ENCODE peak calls at places on chromosomes 3 and 15, in four cellular contexts. A is astrocyte, U is uterus, J is WERI-Rb-1. Y is an unnamed sample.

GRCh38 chr3:51678685-51679084 is 7.6 kb downstream of the TEX264 start:
- DNase-seq in A (no peak), U (no peak), J (no peak), Y (peak)

GRCh38 chr3:53490131-53490474 is 4.3 kb upstream of the CACNA1D start:
- DNase-seq in A (no peak), U (no peak), J (no peak), Y (no peak)

GRCh38 chr15:80694624-80695098 is 449 bp upstream of the ABHD17C start:
- DNase-seq in A (peak), U (no peak), J (no peak), Y (no peak)

GRCh38 chr15:35958936-35959335 is 413.0 kb upstream of the DPH6 start:
- DNase-seq in A (peak), U (no peak), J (no peak), Y (peak)

GRCh38 chr15:76799760-76800159 is 105.4 kb downstream of the SCAPER start:
- DNase-seq in A (peak), U (no peak), J (no peak), Y (peak)

GRCh38 chr15:47778263-47778770 is 61.0 kb downstream of the SEMA6D start:
- DNase-seq in A (no peak), U (no peak), J (no peak), Y (no peak)

GRCh38 chr3:27357665-27358258 is 11.4 kb downstream of the NEK10 start:
- DNase-seq in A (peak), U (no peak), J (peak), Y (peak)

GRCh38 chr15:95131071-95131683 is 899.8 kb downstream of the MCTP2 start:
- DNase-seq in A (no peak), U (no peak), J (no peak), Y (no peak)

GRCh38 chr15:74889882-74890768 is at the start of gene MPI:
- DNase-seq in A (peak), U (peak), J (peak), Y (peak)

GRCh38 chr3:104102386-104102785 is 1264.3 kb upstream of the ALCAM start:
- DNase-seq in A (peak), U (no peak), J (peak), Y (peak)

GRCh38 chr3:129611812-129612349 is 5.4 kb upstream of the PLXND1 start:
- DNase-seq in A (peak), U (no peak), J (no peak), Y (no peak)

GRCh38 chr3:51686512-51687215 is 15.6 kb downstream of the TEX264 start:
- DNase-seq in A (peak), U (no peak), J (no peak), Y (peak)

GRCh38 chr3:157637866-157638265 is 134.7 kb upstream of the VEPH1 start:
- DNase-seq in A (no peak), U (no peak), J (no peak), Y (no peak)

GRCh38 chr3:37559461-37559860 is 302.2 kb upstream of the CTDSPL start:
- DNase-seq in A (peak), U (no peak), J (no peak), Y (no peak)

GRCh38 chr3:13262493-13263211 is 157.5 kb downstream of the NUP210 start:
- DNase-seq in A (no peak), U (no peak), J (peak), Y (no peak)

GRCh38 chr3:52525666-52526065 is 8.0 kb downstream of the NT5DC2 start:
- DNase-seq in A (no peak), U (no peak), J (no peak), Y (no peak)

GRCh38 chr3:34075975-34076374 is 277.5 kb downstream of the PDCD6IP start:
- DNase-seq in A (no peak), U (no peak), J (no peak), Y (no peak)

GRCh38 chr15:98330692-98331435 is 317.5 kb upstream of the IGF1R start:
- DNase-seq in A (no peak), U (no peak), J (no peak), Y (no peak)

GRCh38 chr3:58038675-58039302 is 30.6 kb downstream of the FLNB start:
- DNase-seq in A (no peak), U (no peak), J (no peak), Y (peak)

GRCh38 chr15:29770796-29771195 is 51.5 kb downstream of the TJP1 start:
- DNase-seq in A (no peak), U (no peak), J (no peak), Y (peak)

GRCh38 chr15:94075349-94075748 is 156.0 kb upstream of the MCTP2 start:
- DNase-seq in A (peak), U (peak), J (no peak), Y (no peak)

GRCh38 chr3:139202226-139202958 is 141.4 kb upstream of the MRPS22 start:
- DNase-seq in A (no peak), U (no peak), J (peak), Y (peak)

GRCh38 chr3:102174312-102174712 is 260.5 kb upstream of the ZPLD1 start:
- DNase-seq in A (peak), U (no peak), J (no peak), Y (peak)

GRCh38 chr15:91849749-91850161 is 3.8 kb upstream of the SLCO3A1 start:
- DNase-seq in A (peak), U (no peak), J (no peak), Y (peak)

GRCh38 chr3:65676592-65676991 is 362.1 kb downstream of the MAGI1 start:
- DNase-seq in A (no peak), U (no peak), J (no peak), Y (no peak)

GRCh38 chr15:41564286-41564959 is 5.4 kb downstream of the TYRO3 start:
- DNase-seq in A (no peak), U (peak), J (peak), Y (no peak)

GRCh38 chr15:78082106-78082742 is 4.7 kb upstream of the TBC1D2B start:
- DNase-seq in A (no peak), U (no peak), J (no peak), Y (peak)

GRCh38 chr3:7962244-7962643 is 539.4 kb upstream of the LMCD1 start:
- DNase-seq in A (no peak), U (no peak), J (no peak), Y (no peak)

GRCh38 chr15:71781179-71781964 is 29.0 kb upstream of the NR2E3 start:
- DNase-seq in A (peak), U (no peak), J (no peak), Y (peak)

GRCh38 chr15:52150878-52151277 is 38.3 kb upstream of the BCL2L10 start:
- DNase-seq in A (no peak), U (no peak), J (no peak), Y (no peak)

GRCh38 chr3:122063908-122064307 is 8.7 kb downstream of the CD86 start:
- DNase-seq in A (no peak), U (no peak), J (no peak), Y (no peak)

GRCh38 chr15:77019476-77020331 is 24.8 kb downstream of the PSTPIP1 start:
- DNase-seq in A (peak), U (no peak), J (no peak), Y (no peak)

GRCh38 chr3:141777957-141778813 is 15.0 kb downstream of the GRK7 start:
- DNase-seq in A (no peak), U (no peak), J (peak), Y (no peak)

GRCh38 chr3:196772102-196772501 is 32.4 kb downstream of the PAK2 start:
- DNase-seq in A (no peak), U (no peak), J (peak), Y (no peak)

GRCh38 chr3:67386446-67386845 is 268.0 kb downstream of the SUCLG2 start:
- DNase-seq in A (no peak), U (no peak), J (no peak), Y (peak)

GRCh38 chr3:16478516-16478915 is 35.0 kb downstream of the RFTN1 start:
- DNase-seq in A (peak), U (no peak), J (no peak), Y (peak)

GRCh38 chr3:52318186-52318793 is 2.2 kb downstream of the DNAH1 start:
- DNase-seq in A (no peak), U (no peak), J (no peak), Y (peak)

GRCh38 chr3:38698061-38698460 is 48.6 kb upstream of the SCN5A start:
- DNase-seq in A (no peak), U (no peak), J (no peak), Y (no peak)

GRCh38 chr3:194939532-194939909 is 253.8 kb downstream of the FAM43A start:
- DNase-seq in A (no peak), U (no peak), J (no peak), Y (no peak)

GRCh38 chr3:110413291-110413690 is 658.3 kb upstream of the NECTIN3 start:
- DNase-seq in A (no peak), U (no peak), J (no peak), Y (no peak)

GRCh38 chr15:39243396-39243795 is 337.5 kb upstream of the THBS1 start:
- DNase-seq in A (peak), U (no peak), J (no peak), Y (no peak)
- H3K4me3 ChIP-seq in A (no peak), U (no peak), J (no peak), Y (no peak)

DNA sequence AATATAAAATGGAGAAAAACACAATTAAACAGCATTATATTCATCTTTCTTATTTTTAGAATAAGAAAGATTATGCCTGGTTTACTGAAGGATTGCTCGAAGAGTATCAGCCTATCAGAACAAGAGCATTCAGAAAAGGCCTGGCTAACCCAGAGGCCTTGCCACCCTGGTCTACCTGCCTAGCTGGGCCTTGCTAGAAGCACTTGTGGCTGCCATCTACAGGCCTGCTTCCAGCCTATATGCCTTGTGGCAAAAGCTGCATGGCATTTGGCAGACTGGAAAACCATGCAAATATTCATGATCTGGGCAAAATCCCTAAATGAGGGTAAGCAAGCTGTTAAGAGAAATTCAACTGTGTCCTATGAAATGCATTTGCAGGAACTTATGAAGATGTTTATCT is 9.3 kb upstream of the ATP13A4 start:
- DNase-seq in A (no peak), U (no peak), J (peak), Y (peak)
- TF ChIP-seq CTCF in A (no peak), U (no peak), J (peak), Y (peak)

GRCh38 chr3:190333961-190334360 is 11.7 kb upstream of the CLDN1 start:
- DNase-seq in A (no peak), U (no peak), J (no peak), Y (no peak)

GRCh38 chr3:190326930-190327329 is 4.7 kb upstream of the CLDN1 start:
- DNase-seq in A (peak), U (peak), J (no peak), Y (no peak)

GRCh38 chr3:190325923-190326322 is 3.7 kb upstream of the CLDN1 start:
- DNase-seq in A (peak), U (no peak), J (no peak), Y (peak)

GRCh38 chr3:190326361-190326760 is 4.1 kb upstream of the CLDN1 start:
- DNase-seq in A (no peak), U (peak), J (no peak), Y (no peak)

DNA sequence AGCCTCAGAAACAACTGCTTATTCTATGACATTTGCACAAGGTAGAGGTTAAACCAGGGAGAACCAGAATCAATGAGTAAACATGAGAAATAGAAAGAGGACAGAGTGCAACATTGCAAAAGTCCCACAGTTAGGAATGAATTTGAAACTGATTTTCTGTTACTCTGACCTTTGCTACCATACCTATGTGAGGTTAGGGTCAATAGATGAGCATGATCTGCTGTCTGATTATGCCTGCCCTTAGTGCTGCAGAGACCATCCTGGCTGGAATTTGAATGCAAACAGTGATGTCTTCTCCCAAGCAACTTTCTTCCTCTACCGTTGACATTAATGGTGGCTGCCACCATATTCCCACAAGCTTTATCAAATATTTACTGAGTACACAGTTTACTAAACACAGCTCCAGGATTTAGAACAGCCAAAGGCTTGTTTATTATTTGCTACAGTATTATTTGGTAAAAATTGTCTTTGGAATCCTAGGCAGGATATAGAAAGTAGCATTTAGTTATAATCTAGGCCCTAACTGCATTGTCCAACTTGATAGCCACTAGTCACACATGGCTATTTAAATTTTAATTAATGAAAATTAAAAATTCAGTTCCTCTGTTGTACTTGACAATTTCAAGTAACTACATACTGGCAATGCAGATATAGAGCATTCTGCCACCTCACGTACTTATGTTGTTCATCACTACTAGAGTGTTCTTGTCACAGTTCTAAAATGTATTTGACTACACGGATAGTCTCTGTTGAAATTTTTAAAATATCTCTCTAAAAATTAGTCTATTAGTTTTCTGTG is 8.9 kb upstream of the CLDN1 start:
- DNase-seq in A (no peak), U (no peak), J (no peak), Y (no peak)
- H3K4me3 ChIP-seq in A (no peak), U (no peak), J (no peak), Y (no peak)

DNA sequence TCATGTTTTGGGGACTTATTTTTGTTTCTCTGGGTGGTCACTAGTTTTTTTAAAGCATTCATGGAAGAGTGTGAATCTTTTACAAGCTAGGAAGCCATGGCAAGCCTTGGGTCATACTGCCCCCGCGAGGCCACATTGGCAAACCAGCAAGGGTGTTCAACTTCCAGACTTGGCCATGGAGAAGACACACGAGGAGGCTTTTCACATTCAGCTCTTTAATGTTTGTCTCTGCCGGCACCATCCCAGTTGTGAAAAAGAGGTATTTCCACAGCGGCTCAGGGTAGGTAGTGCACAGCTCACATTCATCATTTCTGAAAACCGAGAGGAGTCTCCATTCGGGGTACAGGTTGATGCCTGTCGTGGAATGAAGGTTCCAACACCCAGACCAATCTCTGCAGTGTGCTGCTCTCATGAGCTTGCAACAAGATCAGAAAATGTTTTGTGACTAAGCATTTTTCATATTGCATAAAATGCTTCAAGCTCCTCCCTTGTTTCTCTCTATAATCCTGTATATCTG is 7.7 kb downstream of the CCR5 start:
- DNase-seq in A (peak), U (peak), J (peak), Y (peak)
- TF ChIP-seq CTCF in A (peak), U (peak), J (peak), Y (peak)

GRCh38 chr3:32817561-32818430 is at the start of gene TRIM71:
- DNase-seq in A (no peak), U (no peak), J (no peak), Y (peak)
- H3K4me3 ChIP-seq in A (peak), U (no peak), J (no peak), Y (no peak)

GRCh38 chr3:143037867-143038266 is 36.5 kb downstream of the U2SURP start:
- DNase-seq in A (no peak), U (no peak), J (no peak), Y (no peak)
- TF ChIP-seq CTCF in A (no peak), U (no peak), J (no peak), Y (peak)

GRCh38 chr3:11602886-11603285 is 40.8 kb downstream of the VGLL4 start:
- DNase-seq in A (no peak), U (no peak), J (no peak), Y (no peak)
- H3K4me3 ChIP-seq in A (no peak), U (no peak), J (no peak), Y (no peak)

DNA sequence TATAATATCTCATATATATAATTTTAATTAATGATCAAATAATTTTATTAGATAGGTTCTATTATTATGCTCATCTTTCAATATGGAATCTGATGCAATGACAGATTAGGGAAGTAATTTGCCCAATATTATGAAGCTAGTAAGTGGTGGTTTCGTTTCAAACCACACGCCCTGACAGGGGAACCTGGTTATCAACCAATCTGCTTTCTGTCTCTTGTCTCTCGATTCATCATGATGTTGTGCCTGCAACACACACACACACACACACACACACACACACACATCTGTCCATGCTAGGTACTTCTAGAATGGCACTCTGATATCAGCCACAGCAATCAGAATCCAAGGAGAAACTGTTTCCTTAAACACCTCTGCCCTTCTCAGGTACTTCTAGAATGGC is 128.4 kb downstream of the ZBBX start:
- DNase-seq in A (no peak), U (no peak), J (no peak), Y (no peak)
- TF ChIP-seq CTCF in A (no peak), U (no peak), J (no peak), Y (no peak)

GRCh38 chr3:113212155-113212844 is 943 bp downstream of the BOC start:
- DNase-seq in A (no peak), U (peak), J (peak), Y (no peak)
- H3K4me3 ChIP-seq in A (peak), U (peak), J (peak), Y (peak)

DNA sequence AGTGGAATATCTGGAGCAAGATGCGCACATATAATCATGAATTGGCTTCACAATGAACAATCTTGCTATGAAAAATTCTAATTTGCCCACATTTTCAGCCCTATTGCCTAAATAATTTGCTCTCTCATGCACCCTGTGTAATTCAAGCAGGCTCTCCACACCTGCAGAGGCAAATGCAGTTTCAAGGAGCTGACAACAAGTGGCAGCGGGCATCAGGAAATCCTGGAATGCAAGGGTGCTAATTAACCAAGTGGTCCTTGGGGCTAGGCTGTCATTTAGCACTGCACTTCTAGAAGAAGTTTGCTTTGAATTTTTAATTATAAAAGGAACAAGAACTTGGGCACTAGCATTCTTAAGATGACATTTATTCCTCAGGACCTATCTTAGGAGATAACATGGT is 56.3 kb upstream of the ICE2 start:
- DNase-seq in A (no peak), U (no peak), J (no peak), Y (no peak)
- TF ChIP-seq CTCF in A (no peak), U (no peak), J (no peak), Y (no peak)

Y was measured in epithelial cell of esophagus.